ENCODE peak calls at places on chromosomes 1 and 21, in six cellular contexts. D is activated T-cell treated with anti-CD3 and anti-CD28 coated beads for 48 hours; O is EL; T is fibroblast of mammary gland; N is activated effector memory CD4-positive, alpha-beta T cell treated with anti-CD3 and anti-CD28 coated beads, Interleukin-2, amount 50 U/mL, for 16 hours; B is HEK293T. I is an unnamed sample.

GRCh38 chr1:232084584-232085223 is 458.1 kb downstream of the DISC1 start:
- DNase-seq in D (no peak), O (no peak), B (peak), N (no peak), T (no peak), I (peak)

GRCh38 chr1:83998205-83998598 is 730 bp downstream of the TTLL7 start:
- DNase-seq in B (no peak), N (no peak), O (no peak), D (no peak), T (peak), I (no peak)

GRCh38 chr1:64363116-64363515 is 106.8 kb upstream of the CACHD1 start:
- DNase-seq in B (no peak), D (no peak), T (no peak), O (no peak), N (no peak), I (no peak)

GRCh38 chr1:27026621-27027574 is 14.2 kb upstream of the TENT5B start:
- DNase-seq in T (peak), O (peak), B (peak), D (no peak), N (no peak), I (no peak)

GRCh38 chr1:64536217-64536835 is 66.4 kb downstream of the CACHD1 start:
- DNase-seq in N (no peak), O (no peak), B (no peak), T (no peak), D (no peak), I (no peak)

GRCh38 chr21:42858185-42858847 is 21.0 kb downstream of the WDR4 start:
- DNase-seq in O (no peak), B (no peak), D (no peak), N (no peak), T (no peak), I (no peak)

GRCh38 chr1:173330149-173330951 is 123.2 kb upstream of the TNFSF4 start:
- DNase-seq in D (no peak), T (peak), B (no peak), N (no peak), O (peak), I (no peak)

GRCh38 chr1:221503268-221503667 is 238.6 kb downstream of the DUSP10 start:
- DNase-seq in B (no peak), O (no peak), N (no peak), D (no peak), T (no peak), I (no peak)

GRCh38 chr1:161164901-161165620 is 1.2 kb upstream of the PPOX start:
- DNase-seq in T (no peak), N (peak), O (no peak), D (no peak), B (no peak), I (no peak)

GRCh38 chr1:164772635-164773034 is 213.7 kb downstream of the PBX1 start:
- DNase-seq in B (peak), T (peak), O (peak), N (no peak), D (no peak), I (no peak)

GRCh38 chr1:12208764-12209494 is 20.9 kb upstream of the VPS13D start:
- DNase-seq in N (peak), T (peak), D (peak), B (peak), O (peak), I (peak)

GRCh38 chr1:41240806-41241747 is 1.0 kb downstream of the SCMH1 start:
- DNase-seq in B (peak), T (peak), N (peak), D (peak), O (peak), I (peak)

GRCh38 chr21:42809171-42809570 is 70.2 kb downstream of the WDR4 start:
- DNase-seq in T (no peak), B (no peak), N (no peak), D (no peak), O (no peak), I (no peak)

GRCh38 chr21:26391166-26391565 is 181.9 kb downstream of the CYYR1 start:
- DNase-seq in D (no peak), B (no peak), N (no peak), O (no peak), T (no peak), I (no peak)

GRCh38 chr1:233394860-233395717 is 67.6 kb downstream of the MAP3K21 start:
- DNase-seq in O (peak), T (peak), D (no peak), B (peak), N (no peak), I (peak)

GRCh38 chr1:245987222-245987545 is 519.9 kb downstream of the SMYD3 start:
- DNase-seq in T (no peak), D (no peak), O (no peak), N (no peak), B (no peak), I (no peak)

GRCh38 chr1:28928306-28928987 is 14.1 kb downstream of the EPB41 start:
- DNase-seq in T (no peak), D (no peak), B (no peak), N (no peak), O (no peak), I (no peak)

GRCh38 chr1:240258910-240259309 is 167.2 kb downstream of the FMN2 start:
- DNase-seq in O (peak), N (no peak), T (peak), D (no peak), B (no peak), I (no peak)

GRCh38 chr1:161440312-161440894 is 64.9 kb upstream of the FCGR2A start:
- DNase-seq in O (peak), B (peak), T (peak), N (peak), D (peak), I (peak)

GRCh38 chr1:109084563-109085517 is 5.7 kb upstream of the TMEM167B start:
- DNase-seq in D (no peak), N (no peak), B (no peak), O (peak), T (no peak), I (no peak)

GRCh38 chr21:41678944-41679343 is 87.9 kb downstream of the RIPK4 start:
- DNase-seq in T (peak), B (peak), N (no peak), O (peak), D (no peak), I (peak)

GRCh38 chr1:6347641-6348487 is 45.7 kb downstream of the ACOT7 start:
- DNase-seq in N (peak), T (peak), B (peak), D (peak), O (peak), I (peak)

GRCh38 chr1:31422505-31423319 is 9.7 kb downstream of the SERINC2 start:
- DNase-seq in B (peak), T (peak), O (peak), D (peak), N (peak), I (peak)

GRCh38 chr1:119918301-119918700 is 22.0 kb upstream of the ADAM30 start:
- DNase-seq in D (no peak), T (no peak), B (no peak), O (no peak), N (no peak), I (no peak)

GRCh38 chr1:168958562-168959289 is 147.8 kb upstream of the ATP1B1 start:
- DNase-seq in D (no peak), N (no peak), B (no peak), T (peak), O (no peak), I (no peak)

GRCh38 chr1:59638172-59638800 is 176.5 kb upstream of the HOOK1 start:
- DNase-seq in B (no peak), O (peak), N (no peak), D (no peak), T (peak), I (no peak)

GRCh38 chr1:151993084-151993733 is 450 bp downstream of the S100A10 start:
- DNase-seq in T (no peak), N (peak), O (peak), B (no peak), D (peak), I (no peak)

GRCh38 chr1:183234660-183235476 is 48.8 kb downstream of the LAMC2 start:
- DNase-seq in D (no peak), B (peak), T (peak), O (peak), N (no peak), I (peak)

GRCh38 chr21:41429925-41430491 is 4.0 kb downstream of the MX1 start:
- DNase-seq in N (no peak), O (no peak), T (no peak), B (no peak), D (no peak), I (no peak)

GRCh38 chr1:207565546-207566468 is 69.8 kb downstream of the CR1 start:
- DNase-seq in B (no peak), T (peak), O (peak), N (no peak), D (no peak), I (no peak)

GRCh38 chr1:232678185-232678886 is 48.4 kb upstream of the SIPA1L2 start:
- DNase-seq in T (no peak), N (no peak), O (peak), D (no peak), B (no peak), I (no peak)

GRCh38 chr1:34929497-34929852 is at the start of gene DLGAP3:
- DNase-seq in N (peak), B (peak), O (no peak), T (no peak), D (no peak), I (peak)

GRCh38 chr1:29033829-29034466 is 89.8 kb downstream of the TMEM200B start:
- DNase-seq in B (peak), D (no peak), N (no peak), T (peak), O (peak), I (peak)

GRCh38 chr1:176989754-176990153 is 174.8 kb downstream of the ASTN1 start:
- DNase-seq in N (no peak), B (no peak), O (no peak), D (no peak), T (no peak), I (no peak)

GRCh38 chr1:60848583-60849188 is 233.7 kb upstream of the NFIA start:
- DNase-seq in B (peak), D (no peak), O (peak), N (no peak), T (peak), I (no peak)

GRCh38 chr1:58941471-58942289 is 157.8 kb upstream of the JUN start:
- DNase-seq in O (no peak), B (no peak), T (no peak), N (no peak), D (no peak), I (no peak)

GRCh38 chr1:177281901-177282300 is 111.1 kb downstream of the BRINP2 start:
- DNase-seq in O (no peak), T (no peak), D (no peak), N (no peak), B (no peak), I (no peak)

GRCh38 chr1:218397752-218398339 is 52.7 kb downstream of the TGFB2 start:
- DNase-seq in O (peak), D (no peak), T (peak), N (no peak), B (no peak), I (peak)

GRCh38 chr21:45279446-45280177 is 8.1 kb downstream of the POFUT2 start:
- DNase-seq in T (no peak), B (no peak), N (peak), D (no peak), O (no peak), I (no peak)

GRCh38 chr1:15954316-15954715 is 21.6 kb downstream of the ZBTB17 start:
- DNase-seq in D (no peak), O (no peak), B (no peak), N (peak), T (no peak), I (no peak)